ENCODE peak calls at places on chromosomes 4 and X, in eight cellular contexts. F is T-helper 9 cell, Q is fibroblast of lung, Z is nucleus accumbens, R is GM23248, G is BJ, X is astrocyte of the spinal cord, M is transverse colon. J is an unnamed sample.

GRCh38 chr4:77990456-77990855 is 66.7 kb upstream of the FRAS1 start:
- DNase-seq in F (no peak), Q (peak), Z (no peak), R (peak), G (no peak), X (no peak), M (no peak), J (no peak)

GRCh38 chr4:102819588-102820365 is 7.6 kb downstream of the UBE2D3 start:
- DNase-seq in F (peak), Q (peak), Z (no peak), R (peak), G (no peak), X (peak), M (no peak), J (no peak)

GRCh38 chrX:154378799-154379568 is at the start of gene EMD:
- DNase-seq in F (peak), Q (peak), Z (peak), R (peak), G (peak), X (peak), M (peak), J (peak)

GRCh38 chr4:87983996-87984395 is 8.5 kb downstream of the SPP1 start:
- DNase-seq in F (no peak), Q (no peak), Z (no peak), R (no peak), G (no peak), X (no peak), M (no peak), J (no peak)

GRCh38 chrX:151970027-151970426 is 4.4 kb downstream of the GABRE start:
- DNase-seq in F (no peak), Q (no peak), Z (no peak), R (no peak), G (no peak), X (no peak), M (no peak), J (no peak)

GRCh38 chr4:2356123-2357069 is 62.0 kb downstream of the ZFYVE28 start:
- DNase-seq in F (no peak), Q (no peak), Z (no peak), R (no peak), G (no peak), X (no peak), M (peak), J (no peak)

GRCh38 chr4:140135529-140136021 is 18.4 kb downstream of the MAML3 start:
- DNase-seq in F (no peak), Q (peak), Z (peak), R (peak), G (no peak), X (peak), M (peak), J (peak)

GRCh38 chr4:137685357-137685756 is 153.1 kb upstream of the PCDH18 start:
- DNase-seq in F (no peak), Q (peak), Z (no peak), R (peak), G (no peak), X (peak), M (no peak), J (no peak)

GRCh38 chrX:86133761-86134160 is 14.5 kb upstream of the DACH2 start:
- DNase-seq in F (no peak), Q (peak), Z (no peak), R (peak), G (no peak), X (no peak), M (no peak), J (peak)

GRCh38 chr4:16916719-16917337 is 18.4 kb upstream of the LDB2 start:
- DNase-seq in F (peak), Q (no peak), Z (no peak), R (peak), G (no peak), X (peak), M (peak), J (no peak)

GRCh38 chr4:152591361-152591760 is 55.5 kb upstream of the FBXW7 start:
- DNase-seq in F (no peak), Q (peak), Z (no peak), R (peak), G (no peak), X (peak), M (peak), J (peak)

GRCh38 chr4:87032884-87033533 is 98.2 kb downstream of the AFF1 start:
- DNase-seq in F (no peak), Q (peak), Z (no peak), R (peak), G (no peak), X (peak), M (no peak), J (peak)

GRCh38 chrX:103878466-103879151 is 46.6 kb upstream of the RAB9B start:
- DNase-seq in F (no peak), Q (peak), Z (no peak), R (peak), G (peak), X (peak), M (no peak), J (peak)

J was measured in astrocyte of the hippocampus.